ENCODE peak calls at places on chromosomes 4 and X, in ten cellular contexts. B is activated T-cell treated with anti-CD3 and anti-CD28 coated beads, Interleukin-2, amount 50 U/mL, for 4 hours; V is CD8-positive, alpha-beta memory T cell; I is stimulated activated CD4-positive, alpha-beta T cell treated with anti-CD3 and anti-CD28 coated beads, Interleukin-2, amount 100 ng/mL, for 48 hours; Q is B cell; Y is NCI-H446 treated with DMSO at 0.1 percent for 48 hours; U is heart right ventricle; L is transverse colon; J is nephron progenitor cell; G is posterior cingulate gyrus. P is an unnamed sample.

GRCh38 chr4:177321647-177322046 is 12.0 kb downstream of the NEIL3 start:
- DNase-seq in B (no peak), V (no peak), I (no peak), Q (no peak), Y (no peak), U (no peak), L (no peak), J (no peak), G (no peak), P (no peak)

GRCh38 chrX:148540114-148540513 is 39.7 kb downstream of the AFF2 start:
- DNase-seq in B (no peak), V (no peak), I (no peak), Q (no peak), Y (no peak), U (no peak), L (no peak), J (no peak), G (no peak), P (no peak)

GRCh38 chr4:1318488-1319213 is 28.4 kb upstream of the UVSSA start:
- DNase-seq in B (no peak), V (no peak), I (no peak), Q (no peak), Y (no peak), U (no peak), L (no peak), J (no peak), G (no peak), P (no peak)

GRCh38 chr4:89906787-89907521 is 12.3 kb downstream of the MMRN1 start:
- DNase-seq in B (no peak), V (no peak), I (no peak), Q (no peak), Y (no peak), U (no peak), L (no peak), J (no peak), G (no peak), P (no peak)

GRCh38 chr4:3711183-3712111 is 54.7 kb upstream of the ADRA2C start:
- DNase-seq in B (no peak), V (no peak), I (no peak), Q (no peak), Y (no peak), U (peak; percentile 2), L (no peak), J (peak; percentile 2), G (no peak), P (no peak)

GRCh38 chr4:1994935-1995334 is 13.8 kb downstream of the NELFA start:
- DNase-seq in B (no peak), V (no peak), I (no peak), Q (no peak), Y (no peak), U (no peak), L (no peak), J (no peak), G (no peak), P (no peak)

GRCh38 chr4:114997596-114997995 is 115.8 kb downstream of the NDST4 start:
- DNase-seq in B (no peak), V (no peak), I (no peak), Q (no peak), Y (no peak), U (no peak), L (no peak), J (no peak), G (no peak), P (no peak)

GRCh38 chr4:3836041-3836801 is 70.0 kb downstream of the ADRA2C start:
- DNase-seq in B (no peak), V (no peak), I (no peak), Q (no peak), Y (no peak), U (no peak), L (no peak), J (no peak), G (no peak), P (no peak)

GRCh38 chr4:40189997-40190396 is 6.8 kb upstream of the RHOH start:
- DNase-seq in B (no peak), V (no peak), I (no peak), Q (no peak), Y (no peak), U (no peak), L (no peak), J (no peak), G (no peak), P (no peak)

GRCh38 chr4:120664851-120665250 is 257.7 kb downstream of the PRDM5 start:
- DNase-seq in B (no peak), V (no peak), I (no peak), Q (no peak), Y (no peak), U (no peak), L (no peak), J (no peak), G (no peak), P (no peak)

GRCh38 chr4:7763106-7763505 is 176.6 kb downstream of the AFAP1 start:
- DNase-seq in B (no peak), V (no peak), I (no peak), Q (no peak), Y (no peak), U (no peak), L (no peak), J (no peak), G (no peak), P (no peak)

GRCh38 chr4:18063079-18063478 is 41.5 kb upstream of the LCORL start:
- DNase-seq in B (no peak), V (no peak), I (no peak), Q (no peak), Y (no peak), U (no peak), L (no peak), J (no peak), G (no peak), P (no peak)

GRCh38 chrX:43707812-43708548 is 51.9 kb downstream of the MAOA start:
- DNase-seq in B (no peak), V (no peak), I (no peak), Q (no peak), Y (no peak), U (peak; percentile 23), L (peak; percentile 88), J (no peak), G (no peak), P (no peak)

GRCh38 chr4:99483636-99484035 is 27.2 kb upstream of the C4orf17 start:
- DNase-seq in B (no peak), V (no peak), I (no peak), Q (no peak), Y (no peak), U (no peak), L (no peak), J (no peak), G (no peak), P (no peak)

GRCh38 chrX:8043546-8043945 is 116.3 kb upstream of the PNPLA4 start:
- DNase-seq in B (no peak), V (no peak), I (no peak), Q (no peak), Y (no peak), U (no peak), L (no peak), J (no peak), G (no peak), P (no peak)

GRCh38 chrX:111244238-111244750 is 26.0 kb downstream of the CAPN6 start:
- DNase-seq in B (no peak), V (no peak), I (no peak), Q (no peak), Y (peak; percentile 3), U (no peak), L (no peak), J (no peak), G (no peak), P (no peak)

GRCh38 chrX:124211312-124211942 is 121.0 kb upstream of the TEX13D start:
- DNase-seq in B (no peak), V (no peak), I (no peak), Q (no peak), Y (peak; percentile 14), U (no peak), L (no peak), J (no peak), G (no peak), P (no peak)

GRCh38 chr4:107050525-107051135 is 14.5 kb upstream of the DKK2 start:
- DNase-seq in B (no peak), V (no peak), I (no peak), Q (no peak), Y (no peak), U (no peak), L (no peak), J (no peak), G (no peak), P (no peak)

GRCh38 chr4:13970349-13970748 is 342.8 kb upstream of the BOD1L1 start:
- DNase-seq in B (no peak), V (no peak), I (no peak), Q (no peak), Y (no peak), U (no peak), L (no peak), J (no peak), G (no peak), P (no peak)

P was measured in stimulated activated naive CD4-positive, alpha-beta T cell treated with Interleukin-2 at 50 U/mL for 16 hours.